ENCODE peak calls at places on chromosomes 6 and 20, in six cellular contexts. P is heart left ventricle; B is activated CD4-positive, alpha-beta memory T cell treated with anti-CD3 and anti-CD28 coated beads, Interleukin-2, amount 10 ng/mL, durations not matched to agents 7 days and 5 days; D is cardiac muscle cell; Q is stimulated activated CD4-positive, alpha-beta T cell treated with anti-CD3 and anti-CD28 coated beads, TNF-alpha, amount 100 ng/mL, for 24 hours; T is fibroblast of lung. R is an unnamed sample.

GRCh38 chr6:153997221-153997620 is 41.8 kb upstream of the OPRM1 start:
- DNase-seq in P (no peak), B (no peak), D (peak; percentile 12), Q (no peak), T (no peak), R (no peak)

GRCh38 chr6:25878721-25879322 is 4.8 kb upstream of the SLC17A3 start:
- DNase-seq in P (no peak), B (no peak), D (no peak), Q (no peak), T (no peak), R (no peak)

GRCh38 chr6:6811151-6812002 is 222.9 kb downstream of the LY86 start:
- DNase-seq in P (peak; percentile 59), B (peak; percentile 37), D (no peak), Q (no peak), T (peak; percentile 74), R (peak; percentile 33)

GRCh38 chr20:10469599-10469998 is 34.5 kb downstream of the SLX4IP start:
- DNase-seq in P (peak; percentile 48), B (peak; percentile 21), D (peak; percentile 62), Q (no peak), T (peak; percentile 77), R (peak; percentile 60)

GRCh38 chr6:159953091-159953581 is 15.7 kb upstream of the IGF2R start:
- DNase-seq in P (peak; percentile 57), B (no peak), D (no peak), Q (no peak), T (peak; percentile 35), R (peak; percentile 82)

GRCh38 chr6:108550256-108550655 is 10.5 kb upstream of the FOXO3 start:
- DNase-seq in P (no peak), B (no peak), D (no peak), Q (no peak), T (no peak), R (no peak)

GRCh38 chr6:91198588-91199255 is 611.9 kb upstream of the MAP3K7 start:
- DNase-seq in P (no peak), B (no peak), D (no peak), Q (no peak), T (peak; percentile 19), R (no peak)

GRCh38 chr6:139482184-139482751 is 107.8 kb upstream of the CITED2 start:
- DNase-seq in P (no peak), B (no peak), D (no peak), Q (no peak), T (peak; percentile 1), R (no peak)

GRCh38 chr20:40744494-40745175 is 55.6 kb upstream of the MAFB start:
- DNase-seq in P (no peak), B (no peak), D (no peak), Q (no peak), T (no peak), R (no peak)

GRCh38 chr20:676315-676937 is 824 bp upstream of the SCRT2 start:
- DNase-seq in P (no peak), B (no peak), D (no peak), Q (no peak), T (no peak), R (peak; percentile 61)

R was measured in right cardiac atrium.